ENCODE peak calls at places on chromosomes 13 and 19, in four cellular contexts. I, E, Y and O are unnamed samples.

GRCh38 chr19:17560205-17560595 is 4.8 kb downstream of the COLGALT1 start:
- DNase-seq in E (no peak), I (peak), Y (peak), O (no peak)

GRCh38 chr13:24272452-24273161 is 36.8 kb upstream of the C1QTNF9 start:
- DNase-seq in I (no peak), Y (peak), E (no peak), O (no peak)

GRCh38 chr19:37855098-37855497 is 51.3 kb downstream of the WDR87 start:
- DNase-seq in I (peak), E (no peak), Y (no peak), O (no peak)

GRCh38 chr19:49799798-49800376 is 13.2 kb downstream of the FUZ start:
- DNase-seq in Y (no peak), E (no peak), I (no peak), O (peak)

GRCh38 chr13:53242015-53242414 is 213.4 kb downstream of the OLFM4 start:
- DNase-seq in E (no peak), Y (no peak), I (no peak), O (no peak)

GRCh38 chr13:35160921-35161320 is 218.9 kb downstream of the NBEA start:
- DNase-seq in E (no peak), Y (no peak), I (no peak), O (no peak)

GRCh38 chr13:67740871-67741475 is 510.8 kb upstream of the PCDH9 start:
- DNase-seq in E (no peak), Y (no peak), I (no peak), O (no peak)

GRCh38 chr19:47253467-47253881 is 2.9 kb upstream of the CCDC9 start:
- DNase-seq in Y (no peak), I (peak), E (no peak), O (no peak)

GRCh38 chr13:97468331-97468730 is 34.4 kb downstream of the RAP2A start:
- DNase-seq in Y (no peak), E (no peak), I (peak), O (no peak)

GRCh38 chr19:37998801-37999308 is 91.8 kb downstream of the SIPA1L3 start:
- DNase-seq in I (no peak), E (no peak), Y (no peak), O (no peak)

GRCh38 chr13:76503756-76504155 is 382.4 kb downstream of the KCTD12 start:
- DNase-seq in Y (no peak), I (no peak), E (no peak), O (no peak)

GRCh38 chr13:109154546-109154945 is 525.1 kb downstream of the MYO16 start:
- DNase-seq in I (no peak), E (no peak), Y (no peak), O (no peak)

GRCh38 chr13:98869408-98870090 is 108.3 kb downstream of the DOCK9 start:
- DNase-seq in I (peak), Y (peak), E (no peak), O (no peak)
- TF ChIP-seq CTCF in I (peak), Y (no peak), E (no peak), O (peak)

DNA sequence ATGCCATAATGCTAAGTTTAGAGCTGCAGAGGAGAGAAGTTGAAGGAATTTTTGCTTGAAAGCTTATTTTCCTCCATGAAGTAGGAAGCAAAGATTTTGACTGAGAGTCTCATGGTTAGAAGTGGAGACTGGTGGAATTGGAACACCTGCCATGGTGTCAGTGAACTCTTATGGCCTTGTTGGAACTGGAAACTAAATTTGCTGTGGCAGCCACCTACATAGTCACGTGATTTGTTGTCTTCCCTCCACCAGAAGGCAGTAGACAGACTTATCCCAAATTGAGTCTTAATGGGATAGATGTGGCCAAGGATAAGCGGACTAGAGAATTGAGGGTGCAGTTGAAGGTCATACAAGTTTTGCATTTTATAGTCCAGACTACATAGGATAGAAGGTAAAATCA is 22.1 kb downstream of the NDFIP2 start:
- DNase-seq in I (no peak), Y (no peak), E (no peak), O (no peak)
- TF ChIP-seq CTCF in I (no peak), Y (no peak), E (no peak), O (no peak)

DNA sequence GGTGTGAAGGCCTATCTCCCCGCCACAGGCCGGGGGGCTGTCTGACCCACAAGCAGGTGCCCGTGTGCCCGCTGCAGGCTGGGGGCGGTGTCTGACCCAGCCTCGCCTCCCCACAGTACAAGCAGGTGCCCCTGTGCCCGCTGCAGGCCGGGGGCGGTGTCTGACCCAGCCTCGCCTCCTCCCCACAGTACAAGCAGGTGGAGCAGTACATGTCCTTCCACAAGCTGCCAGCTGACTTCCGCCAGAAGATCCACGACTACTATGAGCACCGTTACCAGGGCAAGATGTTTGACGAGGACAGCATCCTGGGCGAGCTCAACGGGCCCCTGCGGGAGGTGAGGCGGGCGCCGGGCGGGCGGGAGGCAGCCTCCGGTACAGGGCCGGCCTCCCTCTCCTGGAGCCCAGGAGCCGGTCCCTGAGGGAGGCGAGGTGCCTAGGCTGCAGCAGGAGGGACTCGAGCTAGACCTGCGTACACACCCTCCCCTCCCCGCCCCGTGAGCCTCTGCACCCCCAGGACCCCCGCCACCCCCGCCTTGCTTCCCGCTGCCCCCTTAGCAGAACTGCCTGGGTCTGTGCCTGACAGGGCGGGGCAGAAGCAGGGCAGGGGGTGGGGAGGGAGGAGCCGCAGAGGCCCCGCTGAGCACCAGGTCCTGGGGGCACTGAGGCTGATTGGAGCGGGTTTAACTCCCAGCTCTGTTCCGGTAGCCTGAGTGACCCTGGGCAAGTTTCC is 20.6 kb downstream of the HCN2 start:
- DNase-seq in I (no peak), Y (no peak), E (no peak), O (no peak)
- TF ChIP-seq CTCF in I (no peak), Y (no peak), E (no peak), O (no peak)

DNA sequence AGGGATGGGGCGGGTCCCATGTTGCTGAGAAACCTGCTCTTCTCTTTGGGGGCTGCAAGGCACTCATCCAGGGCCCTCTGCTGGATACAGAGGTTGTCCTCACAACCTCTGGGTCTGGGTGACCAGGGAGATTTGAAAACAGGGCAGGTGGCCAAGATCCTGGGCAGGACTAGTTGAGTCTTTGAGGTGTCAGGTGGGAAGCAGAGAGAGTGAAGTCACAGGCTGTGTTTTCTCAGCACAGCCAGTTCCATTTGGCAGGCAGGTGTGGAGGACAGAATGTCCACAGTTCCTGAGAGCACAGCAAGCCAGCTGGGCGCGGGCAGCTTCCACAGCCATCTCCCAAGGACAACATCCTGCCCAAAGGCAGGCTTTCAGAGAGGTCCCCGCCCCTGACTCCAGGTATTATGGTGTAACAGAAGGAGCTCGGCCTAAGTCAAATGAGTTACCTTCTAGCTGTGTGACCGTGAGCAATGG is 118.8 kb downstream of the NUFIP1 start:
- DNase-seq in I (no peak), E (no peak), Y (peak), O (no peak)
- TF ChIP-seq CTCF in I (no peak), E (no peak), Y (no peak), O (no peak)

DNA sequence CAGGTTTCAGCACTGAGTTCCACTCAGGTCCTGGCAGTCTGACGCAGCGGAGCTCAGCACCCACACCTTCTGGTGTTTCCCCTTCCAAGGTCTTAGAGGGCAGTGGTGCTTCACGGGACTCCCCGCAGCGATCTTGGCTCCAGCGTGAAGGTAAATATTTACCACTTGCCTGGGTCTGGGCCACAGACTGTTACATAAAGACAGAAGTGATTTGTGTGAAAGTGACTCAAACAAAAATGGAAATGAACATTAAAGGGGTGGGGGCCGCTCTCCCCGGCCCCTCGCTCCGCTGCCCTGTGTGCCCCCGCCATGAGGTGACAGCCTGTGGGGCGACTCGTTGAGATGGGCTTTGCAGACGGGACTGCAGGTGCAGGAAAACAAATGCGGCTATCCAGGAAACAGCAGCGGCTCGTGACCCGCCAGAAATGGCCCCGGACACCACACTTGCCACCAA is 55.0 kb downstream of the GGACT start:
- DNase-seq in E (no peak), I (no peak), Y (no peak), O (no peak)
- TF ChIP-seq CTCF in E (no peak), I (no peak), Y (no peak), O (no peak)

DNA sequence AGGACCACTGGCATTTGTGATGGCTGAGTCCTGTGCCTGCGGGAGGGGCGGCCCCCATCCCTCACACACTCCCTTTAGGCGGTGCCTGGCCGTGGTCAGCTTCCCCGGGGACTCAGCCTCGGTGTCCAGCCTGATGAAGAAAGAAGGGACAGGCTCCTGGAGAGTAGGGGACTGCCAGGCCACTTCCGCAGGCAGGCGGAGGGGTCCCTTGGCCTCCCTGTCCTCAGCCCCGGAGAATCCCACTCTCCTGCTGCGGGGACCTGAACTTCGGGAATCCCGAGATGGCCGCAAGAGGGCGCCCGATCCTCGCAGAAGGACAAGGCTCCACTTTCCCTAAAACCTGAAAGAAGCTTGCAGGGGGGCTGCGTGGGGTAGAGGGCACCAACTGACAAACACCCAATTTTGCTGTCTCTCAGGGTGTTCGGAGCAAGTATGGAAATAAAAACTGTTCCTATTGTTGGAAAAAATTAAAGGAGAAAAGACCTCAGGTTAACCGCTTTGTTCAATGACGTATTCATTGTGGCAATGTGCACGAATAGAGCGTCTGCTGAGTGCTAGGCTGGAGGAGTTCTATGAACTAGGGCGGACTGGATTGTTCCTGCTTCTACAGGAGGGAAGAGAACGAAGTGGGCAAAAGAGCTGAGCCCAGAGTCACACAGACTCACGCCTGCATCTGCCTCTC is 297.3 kb downstream of the ZNF536 start:
- DNase-seq in I (peak), Y (peak), E (peak), O (peak)
- TF ChIP-seq CTCF in I (peak), Y (peak), E (peak), O (peak)

DNA sequence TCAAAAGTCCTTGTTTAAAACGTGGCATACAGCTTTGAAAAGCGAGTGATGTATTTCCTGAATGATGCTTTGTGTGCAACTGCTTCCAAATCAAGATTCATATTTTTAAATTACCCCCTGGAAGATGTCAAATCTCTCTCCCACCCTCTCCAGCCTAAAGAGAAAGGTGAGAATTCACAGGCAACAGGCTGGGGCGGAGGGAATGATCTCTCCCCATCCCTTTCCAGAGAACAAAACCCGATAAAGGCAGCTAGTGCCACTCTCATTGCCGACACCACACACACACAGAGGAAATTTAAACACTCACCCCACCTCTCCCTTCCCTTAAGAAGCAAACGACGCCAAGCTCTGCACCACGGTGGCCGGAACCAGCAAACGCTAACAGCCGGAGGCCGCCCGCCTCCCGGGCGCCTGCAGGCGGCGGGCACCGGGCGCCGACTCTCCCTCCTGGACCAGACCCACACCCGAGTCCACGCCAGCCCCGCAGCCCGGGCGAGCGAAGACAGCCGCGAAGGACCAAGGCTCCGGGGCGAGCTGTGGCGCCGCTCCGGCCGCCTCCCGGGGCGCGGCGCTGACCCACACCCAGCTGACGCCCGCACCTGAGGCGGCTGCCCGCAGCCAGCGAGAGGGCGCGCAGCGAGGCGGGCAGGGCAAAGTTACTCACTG is 485 bp downstream of the LNX2 start:
- DNase-seq in E (no peak), Y (peak), I (peak), O (peak)
- TF ChIP-seq CTCF in E (no peak), Y (peak), I (peak), O (no peak)

GRCh38 chr19:1466461-1467227 is 12.4 kb downstream of the C19orf25 start:
- DNase-seq in I (no peak), E (peak), Y (no peak), O (no peak)

GRCh38 chr19:1467228-1467511 is 11.8 kb downstream of the C19orf25 start:
- DNase-seq in I (no peak), E (no peak), Y (no peak), O (no peak)

GRCh38 chr19:1467512-1468273 is 11.3 kb downstream of the C19orf25 start:
- DNase-seq in E (peak), Y (no peak), I (no peak), O (no peak)

GRCh38 chr19:1465191-1466016 is 13.6 kb downstream of the C19orf25 start:
- DNase-seq in I (no peak), Y (no peak), E (peak), O (no peak)

GRCh38 chr19:1466018-1466460 is 13.0 kb downstream of the C19orf25 start:
- DNase-seq in Y (no peak), I (no peak), E (no peak), O (no peak)
- TF ChIP-seq CTCF in Y (no peak), I (no peak), E (no peak), O (peak)

GRCh38 chr13:64993514-64994164 is 2236.5 kb downstream of the PCDH9 start:
- DNase-seq in I (no peak), Y (no peak), E (no peak), O (no peak)
- TF ChIP-seq CTCF in I (no peak), Y (no peak), E (no peak), O (no peak)

GRCh38 chr19:5692785-5693194 is 2.7 kb downstream of the RPL36 start:
- DNase-seq in E (no peak), Y (no peak), I (no peak), O (no peak)

GRCh38 chr19:5691930-5692784 is 2.1 kb downstream of the RPL36 start:
- DNase-seq in I (peak), E (no peak), Y (no peak), O (no peak)

GRCh38 chr19:5690955-5691204 is 785 bp downstream of the RPL36 start:
- DNase-seq in Y (no peak), I (no peak), E (no peak), O (no peak)

GRCh38 chr19:5691205-5691929 is 1.3 kb downstream of the RPL36 start:
- DNase-seq in E (no peak), Y (peak), I (peak), O (no peak)

GRCh38 chr19:5690125-5690954 is at the start of gene RPL36:
- DNase-seq in E (peak), Y (peak), I (peak), O (peak)
- TF ChIP-seq CTCF in E (peak), Y (peak), I (peak), O (peak)